ENCODE peak calls at places on chromosome 18, in six cellular contexts. One of them, this sample, is unnamed.

GRCh38 chr18:23683671-23684070 is 5.6 kb upstream of the LAMA3 start:
- DNase-seq in astrocyte of the spinal cord: no peak
- DNase-seq in HepG2: no peak
- DNase-seq in RWPE1: no peak
- DNase-seq in endothelial cell of umbilical vein: no peak
- DNase-seq in WERI-Rb-1: no peak
- DNase-seq in this sample: no peak

GRCh38 chr18:56721031-56721430 is 69.9 kb downstream of the WDR7 start:
- DNase-seq in astrocyte of the spinal cord: no peak
- DNase-seq in HepG2: no peak
- DNase-seq in RWPE1: no peak
- DNase-seq in endothelial cell of umbilical vein: no peak
- DNase-seq in WERI-Rb-1: no peak
- DNase-seq in this sample: no peak

GRCh38 chr18:43705850-43706249 is 428.6 kb upstream of the SYT4 start:
- DNase-seq in astrocyte of the spinal cord: no peak
- DNase-seq in HepG2: no peak
- DNase-seq in RWPE1: no peak
- DNase-seq in endothelial cell of umbilical vein: no peak
- DNase-seq in WERI-Rb-1: no peak
- DNase-seq in this sample: no peak

GRCh38 chr18:75864816-75865215 is 437.3 kb upstream of the SMIM21 start:
- DNase-seq in astrocyte of the spinal cord: no peak
- DNase-seq in HepG2: no peak
- DNase-seq in RWPE1: no peak
- DNase-seq in endothelial cell of umbilical vein: no peak
- DNase-seq in WERI-Rb-1: no peak
- DNase-seq in this sample: no peak

GRCh38 chr18:11279461-11279860 is 130.1 kb upstream of the PIEZO2 start:
- DNase-seq in astrocyte of the spinal cord: no peak
- DNase-seq in HepG2: no peak
- DNase-seq in RWPE1: no peak
- DNase-seq in endothelial cell of umbilical vein: no peak
- DNase-seq in WERI-Rb-1: no peak
- DNase-seq in this sample: no peak

GRCh38 chr18:495452-495851 is 5.0 kb downstream of the COLEC12 start:
- DNase-seq in astrocyte of the spinal cord: no peak
- DNase-seq in HepG2: no peak
- DNase-seq in RWPE1: no peak
- DNase-seq in endothelial cell of umbilical vein: no peak
- DNase-seq in WERI-Rb-1: no peak
- DNase-seq in this sample: no peak

GRCh38 chr18:58998421-58999203 is 133.9 kb downstream of the ZNF532 start:
- DNase-seq in astrocyte of the spinal cord: peak; percentile 83
- DNase-seq in HepG2: no peak
- DNase-seq in RWPE1: no peak
- DNase-seq in endothelial cell of umbilical vein: no peak
- DNase-seq in WERI-Rb-1: no peak
- DNase-seq in this sample: no peak

GRCh38 chr18:72206814-72207213 is 337.3 kb downstream of the CBLN2 start:
- DNase-seq in astrocyte of the spinal cord: peak; percentile 41
- DNase-seq in HepG2: no peak
- DNase-seq in RWPE1: no peak
- DNase-seq in endothelial cell of umbilical vein: no peak
- DNase-seq in WERI-Rb-1: no peak
- DNase-seq in this sample: no peak

GRCh38 chr18:56314396-56314795 is 324.0 kb downstream of the TXNL1 start:
- DNase-seq in astrocyte of the spinal cord: no peak
- DNase-seq in HepG2: no peak
- DNase-seq in RWPE1: no peak
- DNase-seq in endothelial cell of umbilical vein: peak; percentile 26
- DNase-seq in WERI-Rb-1: peak; percentile 17
- DNase-seq in this sample: no peak

GRCh38 chr18:31206064-31206463 is 43.4 kb upstream of the DSC1 start:
- DNase-seq in astrocyte of the spinal cord: no peak
- DNase-seq in HepG2: peak; percentile 38
- DNase-seq in RWPE1: no peak
- DNase-seq in endothelial cell of umbilical vein: no peak
- DNase-seq in WERI-Rb-1: no peak
- DNase-seq in this sample: no peak

GRCh38 chr18:75524181-75524580 is 96.7 kb upstream of the SMIM21 start:
- DNase-seq in astrocyte of the spinal cord: no peak
- DNase-seq in HepG2: no peak
- DNase-seq in RWPE1: no peak
- DNase-seq in endothelial cell of umbilical vein: no peak
- DNase-seq in WERI-Rb-1: no peak
- DNase-seq in this sample: no peak

GRCh38 chr18:59820663-59821062 is 79.1 kb upstream of the PMAIP1 start:
- DNase-seq in astrocyte of the spinal cord: no peak
- DNase-seq in HepG2: no peak
- DNase-seq in RWPE1: no peak
- DNase-seq in endothelial cell of umbilical vein: no peak
- DNase-seq in WERI-Rb-1: no peak
- DNase-seq in this sample: no peak

DNA sequence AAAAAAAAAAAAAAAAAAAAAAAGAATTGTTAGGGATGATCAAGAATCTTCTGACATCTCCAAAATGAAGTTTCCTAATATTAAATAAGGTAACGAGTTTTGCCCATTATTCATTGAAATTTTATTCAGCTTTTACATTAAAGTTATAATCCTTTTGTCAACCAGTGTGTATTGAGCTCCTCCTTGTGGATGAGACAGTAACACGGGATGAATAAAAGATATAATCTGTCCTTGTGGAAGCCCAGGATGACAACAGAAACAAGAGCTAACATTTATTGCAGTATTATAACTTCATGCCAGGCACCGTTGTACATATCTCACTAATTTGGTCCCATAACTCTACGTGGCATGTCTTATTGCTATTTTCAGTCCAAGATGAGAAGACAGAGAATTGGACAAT is 33.4 kb upstream of the SERPINB7 start:
- DNase-seq in astrocyte of the spinal cord: peak; percentile 33
- DNase-seq in HepG2: no peak
- DNase-seq in RWPE1: peak; percentile 11
- DNase-seq in endothelial cell of umbilical vein: no peak
- DNase-seq in WERI-Rb-1: no peak
- DNase-seq in this sample: no peak
- TF ChIP-seq CTCF in astrocyte of the spinal cord: peak; percentile 58
- TF ChIP-seq CTCF in HepG2: no peak
- TF ChIP-seq CTCF in RWPE1: peak; percentile 68
- TF ChIP-seq CTCF in endothelial cell of umbilical vein: no peak
- TF ChIP-seq CTCF in WERI-Rb-1: peak; percentile 29
- TF ChIP-seq CTCF in this sample: peak; percentile 13

GRCh38 chr18:54224379-54225014 is at the start of gene MBD2:
- DNase-seq in astrocyte of the spinal cord: peak; percentile 97
- DNase-seq in HepG2: peak; percentile 93
- DNase-seq in RWPE1: peak; percentile 66
- DNase-seq in endothelial cell of umbilical vein: peak; percentile 98
- DNase-seq in WERI-Rb-1: peak; percentile 97
- DNase-seq in this sample: peak; percentile 90
- TF ChIP-seq CTCF in astrocyte of the spinal cord: peak; percentile 25
- TF ChIP-seq CTCF in HepG2: peak; percentile 76
- TF ChIP-seq CTCF in RWPE1: no peak
- TF ChIP-seq CTCF in endothelial cell of umbilical vein: no peak
- TF ChIP-seq CTCF in WERI-Rb-1: peak; percentile 27
- TF ChIP-seq CTCF in this sample: peak; percentile 48

GRCh38 chr18:39835303-39836030 is 2119.6 kb upstream of the PIK3C3 start:
- DNase-seq in astrocyte of the spinal cord: peak; percentile 61
- DNase-seq in HepG2: no peak
- DNase-seq in RWPE1: no peak
- DNase-seq in endothelial cell of umbilical vein: no peak
- DNase-seq in WERI-Rb-1: no peak
- DNase-seq in this sample: no peak
- TF ChIP-seq CTCF in astrocyte of the spinal cord: no peak
- TF ChIP-seq CTCF in HepG2: no peak
- TF ChIP-seq CTCF in RWPE1: no peak
- TF ChIP-seq CTCF in endothelial cell of umbilical vein: no peak
- TF ChIP-seq CTCF in WERI-Rb-1: no peak
- TF ChIP-seq CTCF in this sample: no peak

DNA sequence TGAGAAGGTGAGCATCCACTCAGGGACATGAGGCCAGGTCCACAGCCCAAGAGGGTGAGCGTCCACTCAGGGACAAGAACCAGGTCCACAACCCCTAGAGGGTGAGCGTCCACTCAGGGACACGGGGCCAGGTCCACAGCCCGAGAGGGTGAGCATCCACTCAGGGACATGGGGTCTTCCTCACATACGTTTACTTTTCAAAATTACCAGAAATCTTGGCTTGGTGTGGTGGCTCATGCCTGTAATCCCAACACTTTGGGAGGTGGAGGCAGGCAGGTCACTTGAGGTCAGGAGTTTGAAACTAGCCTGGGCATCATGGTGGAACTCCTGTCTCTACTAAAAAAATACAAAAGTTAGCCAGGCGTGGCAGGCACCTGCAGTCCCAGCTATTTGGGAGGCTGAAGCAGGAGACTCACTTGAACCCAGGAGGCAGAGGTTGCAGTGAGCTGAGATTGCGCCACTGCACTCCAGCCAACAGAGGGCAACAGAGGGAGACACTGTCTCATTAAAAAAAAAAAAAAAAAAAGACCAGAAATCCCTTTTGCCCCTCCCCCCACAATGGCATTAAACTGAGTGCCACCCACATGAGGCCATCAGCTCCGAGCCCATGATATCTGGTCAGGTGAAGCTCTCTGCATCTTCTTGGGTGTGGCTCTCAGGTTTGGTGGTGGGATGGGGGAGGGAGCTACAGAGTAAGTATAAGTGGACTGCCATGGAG is 9.0 kb upstream of the MBP start:
- DNase-seq in astrocyte of the spinal cord: no peak
- DNase-seq in HepG2: no peak
- DNase-seq in RWPE1: no peak
- DNase-seq in endothelial cell of umbilical vein: no peak
- DNase-seq in WERI-Rb-1: no peak
- DNase-seq in this sample: no peak
- TF ChIP-seq CTCF in astrocyte of the spinal cord: peak; percentile 24
- TF ChIP-seq CTCF in HepG2: no peak
- TF ChIP-seq CTCF in RWPE1: no peak
- TF ChIP-seq CTCF in endothelial cell of umbilical vein: no peak
- TF ChIP-seq CTCF in WERI-Rb-1: peak; percentile 55
- TF ChIP-seq CTCF in this sample: peak; percentile 21

GRCh38 chr18:50982802-50983179 is 15.0 kb downstream of the ELAC1 start:
- DNase-seq in astrocyte of the spinal cord: peak; percentile 25
- DNase-seq in HepG2: no peak
- DNase-seq in RWPE1: no peak
- DNase-seq in endothelial cell of umbilical vein: no peak
- DNase-seq in WERI-Rb-1: no peak
- DNase-seq in this sample: no peak
- TF ChIP-seq CTCF in astrocyte of the spinal cord: no peak
- TF ChIP-seq CTCF in HepG2: no peak
- TF ChIP-seq CTCF in RWPE1: no peak
- TF ChIP-seq CTCF in endothelial cell of umbilical vein: no peak
- TF ChIP-seq CTCF in WERI-Rb-1: no peak
- TF ChIP-seq CTCF in this sample: peak; percentile 13

DNA sequence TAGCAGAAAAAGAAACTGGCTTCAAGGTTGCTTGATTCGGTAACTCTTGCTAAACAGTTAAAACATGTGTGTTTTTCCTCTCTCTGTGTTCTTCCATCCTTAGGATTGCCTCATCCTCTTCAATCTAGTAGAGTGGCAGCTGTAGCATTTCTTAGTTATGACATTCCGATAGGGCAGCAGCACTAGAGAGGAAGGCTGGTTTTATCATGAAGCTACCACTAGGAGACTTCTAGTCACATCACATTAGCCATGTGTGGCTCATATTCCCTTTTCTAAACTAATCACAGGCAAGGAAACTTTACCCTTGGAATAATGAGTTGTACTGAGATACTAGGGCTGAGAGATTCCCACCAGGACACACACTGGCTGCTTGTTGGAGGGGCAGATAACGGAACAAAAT is 187.6 kb downstream of the DOK6 start:
- DNase-seq in astrocyte of the spinal cord: no peak
- DNase-seq in HepG2: peak; percentile 8
- DNase-seq in RWPE1: no peak
- DNase-seq in endothelial cell of umbilical vein: no peak
- DNase-seq in WERI-Rb-1: no peak
- DNase-seq in this sample: no peak
- TF ChIP-seq CTCF in astrocyte of the spinal cord: no peak
- TF ChIP-seq CTCF in HepG2: no peak
- TF ChIP-seq CTCF in RWPE1: no peak
- TF ChIP-seq CTCF in endothelial cell of umbilical vein: no peak
- TF ChIP-seq CTCF in WERI-Rb-1: no peak
- TF ChIP-seq CTCF in this sample: no peak

DNA sequence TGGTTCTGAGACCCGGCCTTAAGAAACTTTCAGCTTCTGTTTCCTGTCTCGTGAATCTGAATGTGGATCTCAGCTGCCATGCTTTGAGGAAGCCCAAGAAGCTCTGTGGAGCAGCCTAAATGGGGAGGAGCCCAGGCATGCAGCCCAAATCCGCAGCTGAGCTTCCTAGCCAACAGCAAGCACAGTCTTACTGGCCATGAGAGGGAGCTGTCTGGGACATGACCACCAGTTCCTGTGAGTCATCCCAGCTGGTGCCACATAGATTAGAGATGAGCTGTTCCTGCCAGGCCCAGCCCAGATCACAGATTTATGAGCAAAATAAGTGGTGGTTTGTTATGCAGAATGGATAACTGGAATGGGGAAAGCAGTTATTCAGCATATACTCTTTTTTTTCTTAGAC is 224.4 kb upstream of the APCDD1 start:
- DNase-seq in astrocyte of the spinal cord: peak; percentile 78
- DNase-seq in HepG2: peak; percentile 23
- DNase-seq in RWPE1: peak; percentile 69
- DNase-seq in endothelial cell of umbilical vein: peak; percentile 20
- DNase-seq in WERI-Rb-1: peak; percentile 62
- DNase-seq in this sample: no peak
- TF ChIP-seq CTCF in astrocyte of the spinal cord: peak; percentile 12
- TF ChIP-seq CTCF in HepG2: no peak
- TF ChIP-seq CTCF in RWPE1: no peak
- TF ChIP-seq CTCF in endothelial cell of umbilical vein: no peak
- TF ChIP-seq CTCF in WERI-Rb-1: peak; percentile 63
- TF ChIP-seq CTCF in this sample: no peak

DNA sequence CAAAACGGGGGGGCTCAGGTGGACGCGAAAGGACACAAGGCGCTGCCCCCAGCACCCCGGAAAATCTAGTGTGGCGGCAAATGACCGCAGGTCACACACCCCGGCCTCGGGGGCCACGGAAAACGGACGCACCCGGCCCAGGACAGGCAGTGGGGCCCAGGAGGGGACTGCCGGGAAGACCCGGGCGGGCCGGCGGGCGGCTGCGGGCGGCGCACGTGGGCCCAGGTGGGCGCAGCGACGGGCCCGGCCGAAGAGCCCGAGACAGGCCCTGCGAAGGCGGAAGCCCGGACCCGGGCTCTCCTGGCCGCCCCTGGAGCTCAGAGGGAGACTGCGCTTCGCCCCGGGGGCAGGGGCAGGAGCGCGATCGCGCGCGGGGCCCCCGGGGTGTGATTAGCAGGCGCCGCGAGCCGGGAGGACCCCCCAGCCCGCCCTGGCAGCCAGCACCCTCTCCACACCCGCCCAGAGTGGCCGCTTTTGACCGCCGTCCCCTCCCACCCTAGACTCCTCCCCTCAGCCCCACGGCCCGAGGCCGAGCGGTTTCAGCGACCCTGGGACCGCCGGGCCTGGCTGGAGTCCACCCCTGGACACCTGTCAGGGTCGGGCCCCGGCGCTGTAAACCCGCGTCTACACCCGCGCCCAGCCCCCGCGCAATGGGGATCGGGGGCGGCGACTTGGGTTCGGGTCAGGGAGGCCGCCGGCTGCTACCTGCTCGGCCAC is 773 bp downstream of the MBP start:
- DNase-seq in astrocyte of the spinal cord: no peak
- DNase-seq in HepG2: no peak
- DNase-seq in RWPE1: no peak
- DNase-seq in endothelial cell of umbilical vein: no peak
- DNase-seq in WERI-Rb-1: no peak
- DNase-seq in this sample: peak; percentile 73
- TF ChIP-seq CTCF in astrocyte of the spinal cord: no peak
- TF ChIP-seq CTCF in HepG2: no peak
- TF ChIP-seq CTCF in RWPE1: no peak
- TF ChIP-seq CTCF in endothelial cell of umbilical vein: no peak
- TF ChIP-seq CTCF in WERI-Rb-1: no peak
- TF ChIP-seq CTCF in this sample: no peak

This sample was measured in GM13977.